ENCODE peak calls at places on chromosomes 12 and 14, in ten cellular contexts. K is cardiac muscle cell, I is uterus, T is stomach, J is endothelial cell of umbilical vein, Z is transverse colon, E is right lobe of liver, D is thoracic aorta, W is upper lobe of right lung, S is esophagus squamous epithelium. A is an unnamed sample.

GRCh38 chr12:64893961-64894360 is 69.5 kb downstream of the TBC1D30 start:
- DNase-seq in W (no peak), I (no peak), J (peak; percentile 39), E (no peak), K (no peak), Z (no peak), T (no peak), S (no peak), D (no peak), A (no peak)

GRCh38 chr12:29889737-29890136 is 106.0 kb upstream of the TMTC1 start:
- DNase-seq in E (peak; percentile 48), S (no peak), Z (peak; percentile 16), J (peak; percentile 25), K (peak; percentile 64), T (peak; percentile 55), D (no peak), I (no peak), W (no peak), A (no peak)

GRCh38 chr12:15982471-15982870 is 71.3 kb downstream of the DERA start:
- DNase-seq in Z (no peak), T (no peak), J (peak; percentile 63), K (no peak), W (no peak), E (no peak), D (no peak), I (no peak), S (no peak), A (no peak)

GRCh38 chr14:81682134-81682533 is 148.5 kb upstream of the SEL1L start:
- DNase-seq in T (no peak), S (no peak), D (no peak), I (no peak), Z (no peak), K (no peak), J (no peak), W (no peak), E (no peak), A (no peak)

GRCh38 chr12:127149226-127149964 is 1117.6 kb upstream of the TMEM132C start:
- DNase-seq in W (no peak), I (no peak), J (no peak), K (no peak), S (no peak), T (no peak), D (no peak), E (no peak), Z (no peak), A (no peak)

GRCh38 chr14:84707830-84708229 is 822.1 kb upstream of the FLRT2 start:
- DNase-seq in K (no peak), T (no peak), S (no peak), W (no peak), D (no peak), J (no peak), E (no peak), Z (no peak), I (no peak), A (no peak)

GRCh38 chr12:11967356-11968040 is 103.2 kb upstream of the BCL2L14 start:
- DNase-seq in S (no peak), J (peak; percentile 56), E (no peak), D (no peak), I (no peak), T (no peak), W (no peak), K (no peak), Z (no peak), A (no peak)

GRCh38 chr12:110966081-110966760 is 45.8 kb upstream of the MYL2 start:
- DNase-seq in Z (no peak), K (no peak), I (no peak), E (no peak), W (no peak), T (no peak), S (no peak), D (no peak), J (no peak), A (no peak)

GRCh38 chr14:101736071-101736470 is 25.4 kb upstream of the PPP2R5C start:
- DNase-seq in W (no peak), Z (no peak), I (no peak), T (no peak), J (no peak), K (no peak), S (no peak), D (no peak), E (no peak), A (no peak)

DNA sequence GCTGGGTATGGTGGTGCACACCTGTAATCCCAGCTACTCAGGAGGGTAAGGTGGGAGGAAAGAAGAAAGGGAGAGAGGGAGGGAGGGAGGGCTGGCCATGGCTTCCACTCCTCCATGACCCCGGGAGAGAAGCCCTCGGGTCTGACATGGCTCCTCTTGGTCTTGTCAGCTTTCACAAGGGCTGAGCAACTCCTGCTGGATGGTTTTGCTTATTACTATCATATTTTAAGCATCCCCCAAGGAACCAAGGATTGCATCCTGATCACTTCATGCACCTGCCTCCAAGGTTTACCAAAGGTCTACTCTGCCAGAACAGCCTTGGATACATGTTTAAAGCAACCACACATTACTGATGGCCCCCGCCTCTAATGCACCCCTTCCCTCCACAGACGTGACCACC is 28.0 kb upstream of the NCOR2 start:
- DNase-seq in D (no peak), E (no peak), K (no peak), T (no peak), I (no peak), W (no peak), S (no peak), J (no peak), Z (no peak), A (no peak)
- H3K9me3 ChIP-seq in D (no peaks in the 10 kb centered on the region), E (no peaks in the 10 kb centered on the region), K (no peaks in the 10 kb centered on the region), T (no peaks in the 10 kb centered on the region), I (no peaks in the 10 kb centered on the region), W (no peaks in the 10 kb centered on the region), S (no peaks in the 10 kb centered on the region), J (no peaks in the 10 kb centered on the region), Z (no peaks in the 10 kb centered on the region), A (no peaks in the 10 kb centered on the region)

GRCh38 chr12:103520686-103521215 is 25.0 kb upstream of the C12orf42 start:
- DNase-seq in J (no peak), E (no peak), Z (no peak), S (no peak), D (no peak), K (no peak), I (no peak), W (no peak), T (no peak), A (no peak)

GRCh38 chr12:103519632-103520031 is 23.9 kb upstream of the C12orf42 start:
- DNase-seq in K (no peak), I (no peak), S (no peak), E (no peak), Z (no peak), T (no peak), J (no peak), D (no peak), W (no peak), A (no peak)

GRCh38 chr12:103523771-103524170 is 28.0 kb upstream of the C12orf42 start:
- DNase-seq in J (no peak), I (no peak), T (no peak), Z (no peak), D (no peak), S (no peak), E (no peak), W (no peak), K (no peak), A (no peak)

GRCh38 chr12:103517161-103517560 is 21.4 kb upstream of the C12orf42 start:
- DNase-seq in S (no peak), W (no peak), D (no peak), K (no peak), E (no peak), J (no peak), I (no peak), Z (no peak), T (no peak), A (no peak)

DNA sequence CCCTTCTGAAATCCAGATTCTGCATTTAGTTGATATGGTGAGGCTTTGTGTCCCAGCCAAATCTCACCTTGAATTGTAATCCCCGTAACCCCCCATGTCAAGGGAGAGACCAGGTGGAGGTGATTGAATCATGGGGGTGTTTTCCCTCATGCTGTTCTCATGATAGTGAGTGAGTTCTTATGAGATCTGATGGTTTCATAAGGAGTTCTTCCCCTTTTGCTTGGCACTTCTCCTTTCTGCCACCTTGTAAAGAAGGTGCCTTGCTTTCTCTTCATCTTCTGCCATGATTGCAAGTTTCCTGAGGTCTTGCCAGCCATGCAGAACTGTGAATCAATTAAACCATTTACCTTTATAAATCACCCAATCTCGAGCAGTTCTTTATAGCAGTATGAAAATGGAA is 23.1 kb upstream of the C12orf42 start:
- DNase-seq in D (no peak), I (no peak), E (no peak), J (no peak), Z (no peak), K (no peak), W (no peak), S (no peak), T (no peak), A (no peak)
- H3K27ac ChIP-seq in D (no peak overlapping the region), I (no peak overlapping the region), E (no peak overlapping the region), J (no peak overlapping the region), Z (no peak overlapping the region), K (no peak overlapping the region), W (no peak overlapping the region), S (no peak overlapping the region), T (no peak overlapping the region), A (no peak overlapping the region)

DNA sequence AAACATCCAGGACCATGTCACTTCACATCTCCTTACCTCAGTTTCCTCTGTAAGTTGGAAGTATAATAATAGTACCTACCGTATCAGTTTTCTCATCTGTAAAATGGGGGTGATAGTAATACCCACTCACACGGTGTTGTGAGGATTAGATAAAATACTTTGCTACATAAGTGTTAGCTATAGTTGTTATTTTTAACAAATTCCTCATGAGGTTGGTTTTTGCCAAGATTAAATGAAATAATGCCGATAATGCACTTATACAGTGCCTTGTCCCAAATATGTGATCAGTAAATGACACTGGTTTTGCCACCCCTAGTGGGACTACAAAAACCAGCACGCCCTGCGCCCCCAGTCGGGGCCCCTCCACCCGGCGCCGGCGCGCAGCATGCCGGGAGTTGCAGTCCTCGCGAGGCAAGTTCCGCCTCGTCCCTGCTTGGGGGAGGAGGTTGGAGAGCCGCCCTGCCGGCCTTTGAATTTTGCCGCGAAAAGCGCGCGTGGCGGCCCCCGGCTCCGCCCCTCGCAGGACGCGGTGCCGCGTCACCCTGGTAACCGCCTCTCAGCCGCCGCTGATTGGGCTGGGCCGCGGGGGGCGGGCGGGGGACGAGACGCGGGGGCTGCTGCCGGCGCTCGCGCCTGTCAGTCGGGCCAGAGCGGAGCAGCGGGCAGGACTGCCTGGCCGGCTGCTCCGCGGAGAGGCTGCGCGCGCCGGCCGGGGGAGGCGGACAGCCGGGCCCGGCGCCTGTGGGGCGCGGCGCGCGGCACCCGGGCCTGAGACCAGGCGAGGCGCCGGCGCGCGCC is at the start of gene FAM222A:
- DNase-seq in Z (peak; percentile 97), W (peak; percentile 99), T (peak; percentile 96), K (peak; percentile 97), E (peak; percentile 98), I (peak; percentile 99), D (peak; percentile 82), S (peak; percentile 68), J (peak; percentile 98), A (peak; percentile 94)
- H3K27me3 ChIP-seq in Z (peaks cover 6% of the 10 kb centered on the region), W (peaks cover 48% of the 10 kb centered on the region), T (peaks cover 80% of the 10 kb centered on the region), K (no peaks in the 10 kb centered on the region), E (no peaks in the 10 kb centered on the region), I (peaks cover 13% of the 10 kb centered on the region), D (no peaks in the 10 kb centered on the region), S (peaks cover 10% of the 10 kb centered on the region), J (peaks cover 28% of the 10 kb centered on the region), A (peaks cover 6% of the 10 kb centered on the region)

DNA sequence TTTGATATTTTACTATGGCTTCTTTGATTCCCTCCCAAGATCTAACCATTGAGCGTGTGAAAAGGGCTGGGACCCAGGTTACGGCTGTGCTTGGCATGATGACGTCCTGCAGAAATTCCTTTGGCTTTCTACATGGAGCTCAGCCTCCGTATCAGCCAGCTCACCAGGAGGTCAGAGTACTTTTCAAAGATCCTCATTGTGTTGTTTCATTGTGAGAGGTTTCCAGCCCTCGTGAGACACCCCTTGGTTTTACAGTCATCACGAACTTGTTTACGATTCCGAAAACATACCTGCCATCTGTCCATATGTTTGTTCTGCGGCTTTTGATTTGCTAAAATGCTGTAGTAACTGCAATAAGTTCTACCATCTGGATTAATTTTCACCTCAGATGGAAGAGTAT is 453.1 kb downstream of the TMEM121 start:
- DNase-seq in T (no peak), J (no peak), E (no peak), D (no peak), Z (no peak), W (no peak), K (no peak), I (no peak), S (no peak), A (no peak)
- H3K9me3 ChIP-seq in T (no peaks in the 10 kb centered on the region), J (peaks cover 4% of the 10 kb centered on the region), E (no peaks in the 10 kb centered on the region), D (no peaks in the 10 kb centered on the region), Z (no peaks in the 10 kb centered on the region), W (no peaks in the 10 kb centered on the region), K (no peaks in the 10 kb centered on the region), I (no peaks in the 10 kb centered on the region), S (no peaks in the 10 kb centered on the region), A (no peaks in the 10 kb centered on the region)